ENCODE peak calls at places on chromosomes 7 and 10, in eight cellular contexts. I is NCI-H1417; Y is AG09319; X is DMS153; R is fibroblast of mammary gland; O is fibroblast of gingiva; T is CD4-positive, alpha-beta memory T cell; F is tibial nerve. E is an unnamed sample.

GRCh38 chr10:80081801-80082750 is 3.6 kb downstream of the TMEM254 start:
- DNase-seq in T (no peak), Y (no peak), X (no peak), I (no peak), R (peak; percentile 42), F (no peak), O (no peak), E (no peak)

GRCh38 chr7:152597514-152597913 is 78.4 kb downstream of the XRCC2 start:
- DNase-seq in O (no peak), X (no peak), R (peak; percentile 38), F (no peak), T (no peak), Y (no peak), I (no peak), E (no peak)

GRCh38 chr7:157594306-157594705 is 257.5 kb downstream of the DNAJB6 start:
- DNase-seq in T (no peak), X (no peak), I (no peak), O (no peak), Y (no peak), F (no peak), R (no peak), E (no peak)

GRCh38 chr7:28411876-28412662 is at the start of gene CREB5:
- DNase-seq in Y (no peak), I (no peak), F (no peak), O (no peak), R (peak; percentile 39), T (no peak), X (no peak), E (no peak)

GRCh38 chr10:36899652-36900051 is 225.7 kb upstream of the ANKRD30A start:
- DNase-seq in F (no peak), O (no peak), Y (no peak), I (no peak), X (no peak), R (no peak), T (no peak), E (no peak)

GRCh38 chr10:124661661-124662180 is 82.5 kb downstream of the FAM53B start:
- DNase-seq in O (no peak), T (no peak), F (no peak), X (no peak), Y (no peak), R (no peak), I (no peak), E (no peak)

GRCh38 chr10:37752309-37752875 is 105.0 kb downstream of the ZNF248 start:
- DNase-seq in O (no peak), T (no peak), X (no peak), R (no peak), Y (no peak), F (no peak), I (no peak), E (no peak)

GRCh38 chr7:108455833-108456677 is at the start of gene NRCAM:
- DNase-seq in O (peak; percentile 67), F (no peak), R (peak; percentile 32), X (peak; percentile 85), T (no peak), I (peak; percentile 89), Y (no peak), E (no peak)

GRCh38 chr10:113287592-113287991 is 265.3 kb upstream of the HABP2 start:
- DNase-seq in T (no peak), I (no peak), R (no peak), Y (no peak), F (no peak), O (no peak), X (no peak), E (no peak)

GRCh38 chr10:97534746-97535367 is 36.1 kb downstream of the UBTD1 start:
- DNase-seq in X (no peak), R (peak; percentile 38), I (no peak), Y (no peak), O (no peak), T (no peak), F (no peak), E (no peak)

GRCh38 chr7:70154521-70155180 is 556.4 kb downstream of the AUTS2 start:
- DNase-seq in I (peak; percentile 35), R (peak; percentile 38), F (no peak), O (no peak), T (no peak), Y (no peak), X (peak; percentile 75), E (no peak)

GRCh38 chr10:119658274-119658673 is 7.1 kb downstream of the BAG3 start:
- DNase-seq in O (peak; percentile 88), F (peak; percentile 74), I (peak; percentile 32), X (no peak), Y (peak; percentile 69), R (peak; percentile 96), T (no peak), E (no peak)

GRCh38 chr7:47232751-47233412 is 349.0 kb downstream of the TNS3 start:
- DNase-seq in T (no peak), F (no peak), X (no peak), Y (no peak), O (no peak), R (no peak), I (no peak), E (no peak)

GRCh38 chr7:130276796-130277762 is 10.4 kb downstream of the CPA2 start:
- DNase-seq in X (no peak), I (no peak), R (peak; percentile 80), O (no peak), T (no peak), F (no peak), Y (no peak), E (no peak)

GRCh38 chr10:113746188-113746950 is 5.1 kb upstream of the PLEKHS1 start:
- DNase-seq in Y (no peak), R (no peak), I (no peak), X (no peak), O (no peak), T (no peak), F (no peak), E (no peak)

GRCh38 chr10:124106241-124106905 is 13.0 kb upstream of the CHST15 start:
- DNase-seq in O (peak; percentile 84), R (peak; percentile 86), T (no peak), X (peak; percentile 27), F (peak; percentile 75), I (no peak), Y (peak; percentile 64), E (no peak)

GRCh38 chr7:151756076-151756731 is 120.7 kb downstream of the PRKAG2 start:
- DNase-seq in I (no peak), X (no peak), R (peak; percentile 72), O (no peak), Y (no peak), F (no peak), T (peak; percentile 54), E (peak; percentile 45)

GRCh38 chr10:63720072-63720537 is 198.9 kb downstream of the REEP3 start:
- DNase-seq in Y (no peak), O (peak; percentile 26), X (peak; percentile 70), R (peak; percentile 63), I (peak; percentile 64), T (peak; percentile 66), F (peak; percentile 79), E (peak; percentile 36)

GRCh38 chr10:78688945-78689935 is 379.5 kb upstream of the ZMIZ1 start:
- DNase-seq in R (no peak), Y (peak; percentile 47), I (peak; percentile 95), T (no peak), O (peak; percentile 71), X (peak; percentile 90), F (peak; percentile 26), E (no peak)

GRCh38 chr7:105786520-105786919 is 89.9 kb downstream of the ATXN7L1 start:
- DNase-seq in T (no peak), F (no peak), Y (no peak), O (no peak), X (no peak), I (no peak), R (no peak), E (no peak)

GRCh38 chr7:110870926-110871325 is 220.0 kb upstream of the LRRN3 start:
- DNase-seq in X (no peak), Y (no peak), T (no peak), O (no peak), R (no peak), F (no peak), I (no peak), E (no peak)

GRCh38 chr10:14691359-14691758 is 83.3 kb downstream of the FAM107B start:
- DNase-seq in T (no peak), Y (no peak), X (no peak), F (no peak), R (no peak), I (no peak), O (no peak), E (no peak)

GRCh38 chr10:84214612-84215235 is 10.6 kb downstream of the LRIT2 start:
- DNase-seq in X (no peak), R (no peak), Y (no peak), F (no peak), O (no peak), T (no peak), I (peak; percentile 5), E (no peak)

GRCh38 chr10:61835909-61836232 is 65.6 kb upstream of the ARID5B start:
- DNase-seq in I (no peak), O (peak; percentile 17), F (no peak), R (peak; percentile 54), Y (peak; percentile 16), T (no peak), X (no peak), E (no peak)

GRCh38 chr10:112912441-112912911 is 37.6 kb upstream of the TCF7L2 start:
- DNase-seq in T (no peak), Y (no peak), F (no peak), R (no peak), O (no peak), I (peak; percentile 12), X (peak; percentile 24), E (no peak)

GRCh38 chr7:1936531-1937251 is 266.6 kb downstream of the ELFN1 start:
- DNase-seq in O (no peak), R (no peak), I (no peak), Y (no peak), T (no peak), F (no peak), X (no peak), E (no peak)

GRCh38 chr7:122556873-122557542 is 141.9 kb downstream of the RNF133 start:
- DNase-seq in X (no peak), R (no peak), Y (no peak), T (no peak), I (no peak), O (no peak), F (no peak), E (no peak)

E was measured in T follicular helper cell.